ENCODE peak calls at places on chromosome 21, in five cellular contexts. C is sciatic nerve; M is HFF-Myc; O is stimulated activated CD4-positive, alpha-beta T cell treated with anti-CD3 and anti-CD28 coated beads, Interleukin-4, amount 100 ng/mL, for 24 hours; F is activated T-cell treated with anti-CD3 and anti-CD28 coated beads, Interleukin-2, amount 50 U/mL, for 72 hours. D is an unnamed sample.

GRCh38 chr21:45670731-45671130 is 27.2 kb downstream of the PCBP3 start:
- DNase-seq in M (no peak), O (no peak), F (no peak), C (no peak), D (no peak)

GRCh38 chr21:36747815-36748381 is 49.0 kb downstream of the SIM2 start:
- DNase-seq in M (no peak), O (peak), F (peak), C (no peak), D (peak)

GRCh38 chr21:14900058-14900457 is 164.7 kb downstream of the NRIP1 start:
- DNase-seq in C (no peak), M (no peak), O (no peak), F (no peak), D (peak)

GRCh38 chr21:31308584-31308983 is 35.5 kb downstream of the TIAM1 start:
- DNase-seq in M (no peak), C (no peak), F (no peak), O (no peak), D (no peak)

GRCh38 chr21:27429612-27430361 is 462.9 kb upstream of the ADAMTS5 start:
- DNase-seq in O (no peak), C (no peak), F (no peak), M (no peak), D (no peak)

GRCh38 chr21:45017376-45017960 is 56.9 kb upstream of the ADARB1 start:
- DNase-seq in O (no peak), C (no peak), M (no peak), F (no peak), D (no peak)

GRCh38 chr21:37620401-37620800 is 253.8 kb downstream of the DYRK1A start:
- DNase-seq in F (no peak), O (no peak), M (no peak), C (no peak), D (no peak)

GRCh38 chr21:16193758-16194606 is 464.2 kb downstream of the USP25 start:
- DNase-seq in F (peak), M (peak), C (peak), O (no peak), D (peak)

GRCh38 chr21:45471229-45472052 is 66.5 kb downstream of the COL18A1 start:
- DNase-seq in F (no peak), M (peak), O (no peak), C (no peak), D (peak)

GRCh38 chr21:33971492-33972013 is 55.9 kb upstream of the ATP5PO start:
- DNase-seq in O (no peak), M (no peak), F (no peak), C (no peak), D (peak)

GRCh38 chr21:36509966-36510742 is 30.2 kb upstream of the CLDN14 start:
- DNase-seq in O (no peak), M (no peak), C (no peak), F (no peak), D (no peak)

GRCh38 chr21:35711213-35711612 is 349.1 kb downstream of the SETD4 start:
- DNase-seq in M (no peak), O (no peak), C (no peak), F (no peak), D (no peak)

GRCh38 chr21:33019885-33020557 is 5.7 kb upstream of the OLIG2 start:
- DNase-seq in M (no peak), O (no peak), C (no peak), F (peak), D (no peak)

GRCh38 chr21:43758811-43759210 is 17.3 kb downstream of the CSTB start:
- DNase-seq in O (no peak), M (no peak), F (no peak), C (no peak), D (no peak)

GRCh38 chr21:37008705-37009104 is 2.2 kb downstream of the RIPPLY3 start:
- DNase-seq in C (no peak), F (no peak), O (no peak), M (no peak), D (no peak)

GRCh38 chr21:15841856-15842564 is 112.2 kb downstream of the USP25 start:
- DNase-seq in O (no peak), M (peak), C (no peak), F (no peak), D (peak)

GRCh38 chr21:16082038-16082816 is 352.4 kb downstream of the USP25 start:
- DNase-seq in F (no peak), C (no peak), M (no peak), O (no peak), D (no peak)

GRCh38 chr21:41477641-41478318 is 30.2 kb downstream of the TMPRSS2 start:
- DNase-seq in M (no peak), C (no peak), F (no peak), O (no peak), D (no peak)

GRCh38 chr21:45376459-45377324 is 28.3 kb upstream of the COL18A1 start:
- DNase-seq in M (no peak), F (no peak), O (no peak), C (peak), D (no peak)

GRCh38 chr21:43657355-43658093 is 1.8 kb downstream of the HSF2BP start:
- DNase-seq in C (no peak), O (no peak), F (no peak), M (no peak), D (no peak)

GRCh38 chr21:28601708-28602107 is 391.0 kb downstream of the LTN1 start:
- DNase-seq in F (no peak), M (no peak), O (no peak), C (no peak), D (peak)

D was measured in NCI-H226.